ENCODE peak calls at places on chromosomes 4 and X, in four cellular contexts. F, W, T and O are unnamed samples.

GRCh38 chrX:65985922-65986588 is 53.8 kb downstream of the VSIG4 start:
- DNase-seq in F (peak), W (peak), T (no peak), O (no peak)

GRCh38 chrX:68832101-68832416 is 3.2 kb downstream of the EFNB1 start:
- DNase-seq in F (peak), W (peak), T (no peak), O (peak)

GRCh38 chrX:63503541-63503940 is 152.4 kb upstream of the SPIN4 start:
- DNase-seq in F (peak), W (no peak), T (no peak), O (no peak)

GRCh38 chr4:2285665-2286381 is 23.9 kb upstream of the MXD4 start:
- DNase-seq in F (no peak), W (no peak), T (no peak), O (peak)

GRCh38 chr4:185914583-185915199 is 102.7 kb upstream of the SORBS2 start:
- DNase-seq in F (peak), W (no peak), T (no peak), O (no peak)

GRCh38 chr4:123481034-123481433 is 84.4 kb downstream of the SPRY1 start:
- DNase-seq in F (peak), W (no peak), T (no peak), O (no peak)

GRCh38 chr4:174423257-174423944 is 98.9 kb downstream of the HPGD start:
- DNase-seq in F (peak), W (peak), T (no peak), O (no peak)

GRCh38 chr4:136741468-136741867 is 790.8 kb downstream of the PCDH18 start:
- DNase-seq in F (peak), W (no peak), T (no peak), O (no peak)

GRCh38 chr4:180717451-180717850 is 1525.8 kb upstream of the TENM3 start:
- DNase-seq in F (no peak), W (no peak), T (no peak), O (no peak)

GRCh38 chr4:87543835-87544461 is 14.8 kb upstream of the SPARCL1 start:
- DNase-seq in F (peak), W (peak), T (no peak), O (no peak)

GRCh38 chr4:77801260-77801608 is 17.9 kb downstream of the CNOT6L start:
- DNase-seq in F (no peak), W (no peak), T (no peak), O (no peak)

GRCh38 chrX:104284407-104285000 is 29.8 kb upstream of the ESX1 start:
- DNase-seq in F (no peak), W (no peak), T (no peak), O (no peak)

GRCh38 chr4:17128268-17128667 is 229.8 kb upstream of the LDB2 start:
- DNase-seq in F (no peak), W (no peak), T (no peak), O (no peak)

GRCh38 chr4:22607382-22607781 is 85.4 kb upstream of the GBA3 start:
- DNase-seq in F (peak), W (peak), T (no peak), O (no peak)

GRCh38 chrX:119693032-119693995 is at the start of gene SEPTIN6:
- DNase-seq in F (peak), W (no peak), T (peak), O (peak)

GRCh38 chrX:84219551-84219950 is 31.6 kb upstream of the RPS6KA6 start:
- DNase-seq in F (peak), W (no peak), T (no peak), O (no peak)

GRCh38 chr4:139560396-139561084 is 4.5 kb upstream of the SETD7 start:
- DNase-seq in F (no peak), W (no peak), T (no peak), O (no peak)

GRCh38 chrX:74133156-74133796 is 170.7 kb upstream of the ZCCHC13 start:
- DNase-seq in F (peak), W (peak), T (no peak), O (no peak)

GRCh38 chr4:7156273-7157139 is 35.8 kb upstream of the SORCS2 start:
- DNase-seq in F (no peak), W (peak), T (no peak), O (peak)

GRCh38 chr4:164221631-164222030 is 532.3 kb upstream of the SMIM31 start:
- DNase-seq in F (peak), W (no peak), T (no peak), O (no peak)

GRCh38 chr4:149370002-149370401 is 445.6 kb downstream of the IQCM start:
- DNase-seq in F (no peak), W (no peak), T (no peak), O (no peak)

GRCh38 chr4:81152839-81153713 is 61.9 kb downstream of the PRKG2 start:
- DNase-seq in F (no peak), W (no peak), T (no peak), O (no peak)

GRCh38 chr4:113675731-113676707 is 85.5 kb downstream of the CAMK2D start:
- DNase-seq in F (no peak), W (no peak), T (no peak), O (no peak)

GRCh38 chrX:78923198-78924015 is 21.8 kb upstream of the P2RY10 start:
- DNase-seq in F (no peak), W (no peak), T (no peak), O (no peak)

GRCh38 chrX:115560211-115560977 is 580 bp upstream of the PLS3 start:
- DNase-seq in F (peak), W (no peak), T (no peak), O (no peak)

GRCh38 chrX:9279271-9279596 is 185.6 kb upstream of the TBL1X start:
- DNase-seq in F (peak), W (no peak), T (no peak), O (no peak)

GRCh38 chr4:180028682-180029081 is 2214.5 kb upstream of the TENM3 start:
- DNase-seq in F (no peak), W (no peak), T (no peak), O (no peak)

GRCh38 chrX:13376857-13377441 is 57.1 kb upstream of the ATXN3L start:
- DNase-seq in F (peak), W (peak), T (no peak), O (no peak)

GRCh38 chr4:8341691-8342090 is 72.1 kb downstream of the HTRA3 start:
- DNase-seq in F (no peak), W (no peak), T (peak), O (no peak)

GRCh38 chr4:72318771-72319170 is 250.2 kb downstream of the ADAMTS3 start:
- DNase-seq in F (no peak), W (no peak), T (no peak), O (no peak)

GRCh38 chr4:77023920-77024319 is 51.9 kb downstream of the CCNI start:
- DNase-seq in F (no peak), W (no peak), T (no peak), O (no peak)

GRCh38 chr4:33709247-33709646 is 2535.1 kb downstream of the ARAP2 start:
- DNase-seq in F (peak), W (no peak), T (no peak), O (no peak)

GRCh38 chrX:13791559-13791958 is 25.3 kb downstream of the GPM6B start:
- DNase-seq in F (no peak), W (no peak), T (no peak), O (no peak)

GRCh38 chr4:133808151-133808550 is 393.4 kb downstream of the PABPC4L start:
- DNase-seq in F (no peak), W (no peak), T (no peak), O (no peak)

GRCh38 chrX:127726227-127726626 is 326.0 kb downstream of the ACTRT1 start:
- DNase-seq in F (no peak), W (no peak), T (no peak), O (no peak)

GRCh38 chr4:121192500-121192899 is 28.4 kb upstream of the TNIP3 start:
- DNase-seq in F (peak), W (peak), T (no peak), O (no peak)

GRCh38 chrX:85052207-85052606 is 48.5 kb downstream of the APOOL start:
- DNase-seq in F (peak), W (peak), T (no peak), O (no peak)

GRCh38 chrX:110133735-110134370 is 130.9 kb downstream of the TMEM164 start:
- DNase-seq in F (no peak), W (no peak), T (no peak), O (no peak)

GRCh38 chr4:77819836-77820679 is 890 bp upstream of the CNOT6L start:
- DNase-seq in F (peak), W (peak), T (peak), O (peak)

GRCh38 chr4:164955107-164955805 is 22.2 kb downstream of the TRIM61 start:
- DNase-seq in F (peak), W (no peak), T (no peak), O (no peak)